ENCODE peak calls at places on chromosomes 4 and X, in four cellular contexts. M is lower lobe of right lung, E is astrocyte of the spinal cord, A is uterus. I is an unnamed sample.

GRCh38 chr4:98481167-98481566 is 177.2 kb downstream of the TSPAN5 start:
- DNase-seq in A (no peak), E (no peak), M (no peak), I (no peak)

GRCh38 chr4:15501941-15502340 is 32.3 kb downstream of the CC2D2A start:
- DNase-seq in M (no peak), E (no peak), A (no peak), I (no peak)

GRCh38 chr4:159498371-159499115 is 395.7 kb downstream of the RAPGEF2 start:
- DNase-seq in E (no peak), A (no peak), M (no peak), I (no peak)

GRCh38 chr4:147789596-147789995 is 57.7 kb downstream of the ARHGAP10 start:
- DNase-seq in A (no peak), M (no peak), E (no peak), I (no peak)

GRCh38 chr4:85210353-85210752 is 243.9 kb upstream of the WDFY3 start:
- DNase-seq in A (no peak), E (no peak), M (no peak), I (no peak)

GRCh38 chr4:55819634-55820033 is at the start of gene EXOC1L:
- DNase-seq in A (no peak), M (no peak), E (peak; percentile 34), I (peak; percentile 2)

GRCh38 chrX:117532339-117532738 is 584.3 kb downstream of the KLHL13 start:
- DNase-seq in A (no peak), M (no peak), E (no peak), I (no peak)

GRCh38 chr4:51867689-51868448 is 24.9 kb downstream of the DCUN1D4 start:
- DNase-seq in A (no peak), E (no peak), M (no peak), I (no peak)

GRCh38 chr4:113759696-113760093 is 1.8 kb downstream of the CAMK2D start:
- DNase-seq in E (peak; percentile 48), M (no peak), A (no peak), I (no peak)

GRCh38 chrX:72554448-72555140 is 18.0 kb downstream of the HDAC8 start:
- DNase-seq in E (peak; percentile 10), M (no peak), A (no peak), I (peak; percentile 26)
- TF ChIP-seq CTCF in E (no peak), M (no peak), A (no peak), I (no peak)

GRCh38 chr4:144663852-144664488 is 18.0 kb downstream of the HHIP start:
- DNase-seq in E (no peak), M (no peak), A (no peak), I (no peak)
- H3K4me3 ChIP-seq in E (no peak overlapping the region), M (no peak overlapping the region), A (no peak overlapping the region), I (no peak overlapping the region)

GRCh38 chrX:154317391-154318000 is 21.9 kb downstream of the TKTL1 start:
- DNase-seq in E (no peak), A (no peak), M (no peak), I (no peak)
- TF ChIP-seq CTCF in E (peak; percentile 54), A (peak; percentile 38), M (peak; percentile 43), I (no peak)

GRCh38 chr4:185805979-185806378 is 6.0 kb downstream of the SORBS2 start:
- DNase-seq in M (no peak), A (no peak), E (no peak), I (no peak)

GRCh38 chr4:185813133-185813532 is 1.1 kb upstream of the SORBS2 start:
- DNase-seq in A (no peak), E (no peak), M (no peak), I (no peak)

GRCh38 chr4:185809517-185810071 is 2.4 kb downstream of the SORBS2 start:
- DNase-seq in E (no peak), M (no peak), A (no peak), I (no peak)

GRCh38 chr4:185811509-185812364 is at the start of gene SORBS2:
- DNase-seq in A (no peak), E (peak; percentile 72), M (peak; percentile 59), I (peak; percentile 77)

GRCh38 chr4:185810746-185811508 is 1.1 kb downstream of the SORBS2 start:
- DNase-seq in E (no peak), A (no peak), M (no peak), I (peak; percentile 22)
- H3K4me3 ChIP-seq in E (peak overlapping the region; percentile 14), A (no peak overlapping the region), M (peak overlapping the region; percentile 48), I (no peak overlapping the region)

DNA sequence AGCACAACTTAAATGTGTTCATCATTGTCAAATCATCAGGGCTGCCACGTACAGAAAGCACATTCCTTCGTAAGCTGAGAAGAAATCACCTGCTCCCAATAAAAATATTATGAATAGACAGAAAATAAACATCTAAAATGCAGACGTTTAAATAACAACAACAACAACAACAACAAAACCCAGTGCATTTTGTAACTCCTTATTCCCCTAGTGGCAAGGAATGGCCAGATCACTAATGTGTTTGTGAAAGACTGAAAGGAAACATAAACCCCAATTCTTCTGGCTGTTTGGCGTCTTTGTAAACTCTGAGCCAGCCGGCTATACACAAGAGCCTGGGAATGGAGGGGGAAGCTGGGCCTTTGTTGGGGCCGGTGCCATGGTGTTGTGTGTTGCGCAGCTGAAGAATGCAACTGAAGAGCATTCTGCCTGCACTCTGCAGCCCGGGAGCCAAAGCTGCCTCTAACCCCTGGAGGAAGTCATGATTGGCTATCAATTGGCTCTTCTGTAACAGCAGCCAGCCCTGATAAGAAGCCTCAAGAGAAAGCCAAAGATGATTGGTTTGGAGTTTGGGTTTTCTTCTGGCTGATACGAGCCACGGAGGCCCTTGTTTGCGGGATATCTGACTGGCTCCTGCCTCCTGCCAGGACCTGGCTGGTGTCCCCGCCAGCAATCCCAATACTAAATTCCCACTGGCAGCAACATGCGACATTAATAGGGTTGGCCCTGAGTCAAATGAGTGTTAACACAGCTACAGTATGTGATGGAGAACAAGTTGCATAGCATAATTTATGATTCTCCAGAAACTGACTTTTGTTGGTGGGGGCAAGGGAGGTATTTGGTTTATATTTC is 89.7 kb upstream of the TFDP3 start:
- DNase-seq in A (peak; percentile 18), E (no peak), M (peak; percentile 46), I (no peak)
- TF ChIP-seq CTCF in A (no peak), E (no peak), M (no peak), I (no peak)

GRCh38 chr4:1310796-1311715 is 21.4 kb downstream of the MAEA start:
- DNase-seq in A (no peak), M (peak; percentile 39), E (no peak), I (peak; percentile 32)

GRCh38 chr4:1309261-1310010 is 19.7 kb downstream of the MAEA start:
- DNase-seq in A (peak; percentile 90), E (peak; percentile 91), M (peak; percentile 91), I (peak; percentile 66)

GRCh38 chr4:1312821-1313640 is 23.3 kb downstream of the MAEA start:
- DNase-seq in A (no peak), M (no peak), E (no peak), I (peak; percentile 4)

GRCh38 chr4:1307951-1308735 is 18.5 kb downstream of the MAEA start:
- DNase-seq in M (no peak), A (no peak), E (no peak), I (peak; percentile 55)

GRCh38 chr4:1310031-1310795 is 20.5 kb downstream of the MAEA start:
- DNase-seq in M (no peak), E (no peak), A (no peak), I (no peak)
- H3K4me3 ChIP-seq in M (peak overlapping the region; percentile 54), E (peak overlapping the region; percentile 38), A (peak overlapping the region; percentile 31), I (no peak overlapping the region)

DNA sequence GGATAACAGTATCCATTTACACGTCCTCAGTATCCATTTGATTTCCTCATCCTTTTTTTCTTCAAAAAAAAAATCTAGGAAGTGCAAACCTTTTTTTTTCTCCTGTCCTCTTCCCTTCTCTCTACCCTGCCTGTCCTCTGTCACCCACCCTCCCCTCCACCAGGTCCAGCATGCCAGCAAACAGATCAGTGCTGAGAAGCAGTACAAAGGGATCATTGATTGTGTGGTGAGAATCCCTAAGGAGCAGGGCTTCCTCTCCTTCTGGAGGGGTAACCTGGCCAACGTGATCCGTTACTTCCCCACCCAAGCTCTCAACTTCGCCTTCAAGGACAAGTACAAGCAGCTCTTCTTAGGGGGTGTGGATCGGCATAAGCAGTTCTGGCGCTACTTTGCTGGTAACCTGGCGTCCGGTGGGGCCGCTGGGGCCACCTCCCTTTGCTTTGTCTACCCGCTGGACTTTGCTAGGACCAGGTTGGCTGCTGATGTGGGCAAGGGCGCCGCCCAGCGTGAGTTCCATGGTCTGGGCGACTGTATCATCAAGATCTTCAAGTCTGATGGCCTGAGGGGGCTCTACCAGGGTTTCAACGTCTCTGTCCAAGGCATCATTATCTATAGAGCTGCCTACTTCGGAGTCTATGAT is 1.7 kb downstream of the SLC25A4 start:
- DNase-seq in E (no peak), A (no peak), M (no peak), I (no peak)
- TF ChIP-seq CTCF in E (no peak), A (no peak), M (no peak), I (no peak)

GRCh38 chr4:153207027-153207426 is 2.8 kb downstream of the TRIM2 start:
- DNase-seq in M (no peak), A (no peak), E (no peak), I (no peak)

GRCh38 chr4:153206534-153206933 is 2.3 kb downstream of the TRIM2 start:
- DNase-seq in M (no peak), E (no peak), A (no peak), I (no peak)

GRCh38 chr4:153204247-153205027 is at the start of gene TRIM2:
- DNase-seq in A (peak; percentile 73), E (peak; percentile 72), M (peak; percentile 72), I (peak; percentile 90)

GRCh38 chr4:153205757-153206156 is 1.5 kb downstream of the TRIM2 start:
- DNase-seq in M (no peak), A (no peak), E (peak; percentile 37), I (peak; percentile 71)

GRCh38 chr4:153205028-153205648 is 895 bp downstream of the TRIM2 start:
- DNase-seq in E (no peak), M (no peak), A (no peak), I (peak; percentile 72)
- H3K4me3 ChIP-seq in E (no peak overlapping the region), M (peak overlapping the region; percentile 41), A (no peak overlapping the region), I (peak overlapping the region; percentile 12)

GRCh38 chrX:150205011-150205410 is 158.1 kb upstream of the MAMLD1 start:
- DNase-seq in A (no peak), M (no peak), E (no peak), I (no peak)
- TF ChIP-seq CTCF in A (no peak), M (no peak), E (no peak), I (no peak)

I was measured in mucosa of descending colon.